ENCODE peak calls at places on chromosomes 3 and 15, in six cellular contexts. R is tibial artery, U is neural crest cell, B is mesothelial cell of epicardium, X is progenitor cell of endocrine pancreas, Y is H9. P is an unnamed sample.

GRCh38 chr3:81666502-81667121 is 94.8 kb downstream of the GBE1 start:
- DNase-seq in R (no peak), U (no peak), B (no peak), X (no peak), Y (no peak), P (no peak)

GRCh38 chr15:41334293-41335120 is 1.8 kb downstream of the NUSAP1 start:
- DNase-seq in R (no peak), U (no peak), B (no peak), X (no peak), Y (no peak), P (no peak)

GRCh38 chr3:167466961-167467360 is 6.9 kb downstream of the SERPINI2 start:
- DNase-seq in R (no peak), U (no peak), B (no peak), X (no peak), Y (no peak), P (no peak)

GRCh38 chr3:169133178-169134161 is 530.0 kb downstream of the MECOM start:
- DNase-seq in R (no peak), U (no peak), B (no peak), X (no peak), Y (no peak), P (no peak)

GRCh38 chr15:36506733-36507356 is 72.6 kb upstream of the CDIN1 start:
- DNase-seq in R (no peak), U (no peak), B (no peak), X (no peak), Y (no peak), P (no peak)

GRCh38 chr3:188061133-188061532 is 92.8 kb upstream of the LPP start:
- DNase-seq in R (no peak), U (no peak), B (no peak), X (no peak), Y (no peak), P (no peak)

GRCh38 chr3:16258892-16259291 is 5.9 kb downstream of the DPH3 start:
- DNase-seq in R (no peak), U (no peak), B (no peak), X (no peak), Y (no peak), P (no peak)

GRCh38 chr15:67244966-67245478 is 9.4 kb downstream of the AAGAB start:
- DNase-seq in R (no peak), U (no peak), B (no peak), X (no peak), Y (no peak), P (no peak)

GRCh38 chr15:92936693-92937092 is 36.6 kb downstream of the CHD2 start:
- DNase-seq in R (no peak), U (no peak), B (no peak), X (no peak), Y (no peak), P (no peak)

GRCh38 chr3:17179381-17180205 is 294.8 kb downstream of the PLCL2 start:
- DNase-seq in R (no peak), U (no peak), B (no peak), X (no peak), Y (no peak), P (peak; percentile 67)

GRCh38 chr3:61943975-61944374 is 382.6 kb downstream of the PTPRG start:
- DNase-seq in R (no peak), U (no peak), B (no peak), X (no peak), Y (no peak), P (no peak)

GRCh38 chr3:126103121-126104027 is 19.4 kb upstream of the SLC41A3 start:
- DNase-seq in R (no peak), U (no peak), B (no peak), X (peak; percentile 8), Y (peak; percentile 58), P (no peak)

GRCh38 chr3:51388286-51389029 is 2.6 kb upstream of the RBM15B start:
- DNase-seq in R (no peak), U (no peak), B (no peak), X (no peak), Y (peak; percentile 56), P (no peak)

GRCh38 chr15:80207887-80208286 is 44.1 kb downstream of the CTXND1 start:
- DNase-seq in R (no peak), U (no peak), B (no peak), X (no peak), Y (no peak), P (no peak)

GRCh38 chr3:18649666-18650363 is 224.7 kb upstream of the SATB1 start:
- DNase-seq in R (no peak), U (no peak), B (no peak), X (no peak), Y (no peak), P (no peak)

GRCh38 chr15:29596266-29596665 is 226.0 kb downstream of the TJP1 start:
- DNase-seq in R (no peak), U (no peak), B (no peak), X (no peak), Y (no peak), P (no peak)

GRCh38 chr3:2735392-2735894 is 374.7 kb downstream of the IL5RA start:
- DNase-seq in R (no peak), U (no peak), B (no peak), X (no peak), Y (no peak), P (no peak)

GRCh38 chr3:46656778-46657556 is 36.5 kb downstream of the ALS2CL start:
- DNase-seq in R (no peak), U (no peak), B (no peak), X (no peak), Y (peak; percentile 25), P (no peak)

GRCh38 chr15:39833515-39833981 is 50.9 kb upstream of the FSIP1 start:
- DNase-seq in R (no peak), U (no peak), B (no peak), X (no peak), Y (no peak), P (no peak)

GRCh38 chr3:127775398-127776109 is 46.8 kb downstream of the MGLL start:
- DNase-seq in R (peak; percentile 68), U (peak; percentile 14), B (no peak), X (no peak), Y (no peak), P (peak; percentile 76)
- TF ChIP-seq CTCF in R (no peak), U (no peak), B (no peak), X (no peak), Y (no peak), P (no peak)

GRCh38 chr3:71641669-71642068 is 58.1 kb upstream of the FOXP1 start:
- DNase-seq in R (no peak), U (no peak), B (no peak), X (no peak), Y (no peak), P (no peak)

GRCh38 chr3:71645140-71645539 is 61.6 kb upstream of the FOXP1 start:
- DNase-seq in R (no peak), U (no peak), B (no peak), X (no peak), Y (peak; percentile 32), P (no peak)

GRCh38 chr3:71636482-71636881 is 53.0 kb upstream of the FOXP1 start:
- DNase-seq in R (no peak), U (no peak), B (no peak), X (no peak), Y (no peak), P (no peak)

GRCh38 chr3:71640549-71640948 is 57.0 kb upstream of the FOXP1 start:
- DNase-seq in R (no peak), U (no peak), B (no peak), X (no peak), Y (no peak), P (no peak)
- TF ChIP-seq CTCF in R (no peak), U (no peak), B (no peak), X (no peak), Y (no peak), P (no peak)

GRCh38 chr3:193645806-193646205 is 52.8 kb downstream of the OPA1 start:
- DNase-seq in R (no peak), U (no peak), B (no peak), X (no peak), Y (no peak), P (no peak)
- TF ChIP-seq CTCF in R (no peak), U (no peak), B (no peak), X (no peak), Y (no peak), P (no peak)

GRCh38 chr15:73284073-73284472 is 84.7 kb downstream of the HCN4 start:
- DNase-seq in R (no peak), U (no peak), B (no peak), X (no peak), Y (no peak), P (no peak)
- TF ChIP-seq CTCF in R (peak; percentile 42), U (peak; percentile 38), B (peak; percentile 20), X (no peak), Y (no peak), P (no peak)

GRCh38 chr3:13934813-13935212 is 54.9 kb upstream of the WNT7A start:
- DNase-seq in R (no peak), U (no peak), B (no peak), X (no peak), Y (peak; percentile 18), P (no peak)
- TF ChIP-seq CTCF in R (no peak), U (no peak), B (no peak), X (no peak), Y (no peak), P (no peak)